ENCODE peak calls at places on chromosome 11, in eight cellular contexts. N is A549; B is trophoblast cell; Q is tibial artery; C is pancreas; X is heart right ventricle; P is CD8-positive, alpha-beta T cell; D is mesendoderm. A is an unnamed sample.

GRCh38 chr11:14012836-14013235 is 50.3 kb downstream of the SPON1 start:
- DNase-seq in P (no peak), C (no peak), D (no peak), Q (no peak), B (peak; percentile 36), X (no peak), N (no peak), A (no peak)

GRCh38 chr11:78039391-78039918 is 16.4 kb upstream of the KCTD14 start:
- DNase-seq in X (no peak), Q (no peak), C (no peak), B (peak; percentile 28), P (no peak), N (no peak), D (no peak), A (no peak)

GRCh38 chr11:13939952-13940610 is 22.4 kb upstream of the SPON1 start:
- DNase-seq in D (peak; percentile 90), C (no peak), Q (no peak), X (no peak), P (no peak), N (peak; percentile 24), B (peak; percentile 94), A (no peak)

GRCh38 chr11:40186401-40187091 is 1272.9 kb downstream of the LRRC4C start:
- DNase-seq in C (no peak), Q (no peak), P (no peak), D (no peak), N (no peak), B (no peak), X (no peak), A (no peak)

GRCh38 chr11:13210424-13210823 is 67.2 kb upstream of the BMAL1 start:
- DNase-seq in N (peak; percentile 88), C (peak; percentile 51), Q (peak; percentile 62), D (peak; percentile 87), P (no peak), X (peak; percentile 55), B (peak; percentile 77), A (peak; percentile 80)

GRCh38 chr11:61516675-61517516 is 8.3 kb downstream of the LRRC10B start:
- DNase-seq in B (peak; percentile 47), C (no peak), X (no peak), P (peak; percentile 45), Q (no peak), N (peak; percentile 28), D (peak; percentile 52), A (peak; percentile 80)

GRCh38 chr11:12508151-12508740 is 130.9 kb downstream of the PARVA start:
- DNase-seq in Q (no peak), B (peak; percentile 76), X (peak; percentile 34), P (no peak), C (no peak), N (no peak), D (peak; percentile 39), A (no peak)

GRCh38 chr11:19631657-19632325 is 80.8 kb upstream of the NAV2 start:
- DNase-seq in N (no peak), B (no peak), P (no peak), Q (peak; percentile 46), D (no peak), C (no peak), X (no peak), A (no peak)

GRCh38 chr11:12778506-12778905 is 104.3 kb downstream of the TEAD1 start:
- DNase-seq in N (no peak), D (no peak), P (no peak), Q (no peak), X (no peak), C (no peak), B (no peak), A (no peak)

GRCh38 chr11:43543313-43543712 is 137.2 kb upstream of the HSD17B12 start:
- DNase-seq in D (no peak), C (no peak), N (no peak), X (no peak), Q (no peak), P (no peak), B (no peak), A (no peak)

GRCh38 chr11:13118194-13118593 is 109.1 kb downstream of the RASSF10 start:
- DNase-seq in P (no peak), D (no peak), X (no peak), C (no peak), Q (no peak), N (peak; percentile 76), B (peak; percentile 31), A (no peak)

DNA sequence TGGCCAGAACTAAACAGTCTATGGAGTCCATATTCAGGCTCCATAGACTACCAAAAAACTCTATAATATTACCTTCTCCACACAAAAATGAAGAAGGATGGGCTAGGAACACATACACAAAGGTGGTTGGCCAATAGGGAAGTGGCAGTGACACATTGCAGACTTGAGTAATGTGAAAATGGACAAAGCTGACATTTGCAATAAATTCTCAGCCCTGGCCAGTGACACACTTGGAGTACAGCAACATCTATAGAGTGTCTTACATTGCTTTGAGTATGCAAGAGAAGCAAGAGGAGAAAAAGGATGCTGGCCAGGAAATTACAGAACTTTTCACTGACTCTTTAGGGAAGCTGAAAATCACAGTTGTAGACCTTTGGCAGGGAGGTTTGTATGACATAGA is 7.3 kb upstream of the OR52W1 start:
- DNase-seq in D (no peak), Q (no peak), X (no peak), N (no peak), P (no peak), C (no peak), B (peak; percentile 7), A (no peak)
- H3K4me1 ChIP-seq in D (peaks cover 2% of the 10 kb centered on the region), Q (no peaks in the 10 kb centered on the region), X (no peaks in the 10 kb centered on the region), N (no peaks in the 10 kb centered on the region), P (no peaks in the 10 kb centered on the region), C (no peaks in the 10 kb centered on the region), B (no peaks in the 10 kb centered on the region), A (no peaks in the 10 kb centered on the region)

GRCh38 chr11:108960498-108960897 is 295.6 kb downstream of the DDX10 start:
- DNase-seq in D (peak; percentile 76), C (no peak), Q (no peak), N (no peak), X (no peak), B (no peak), P (no peak), A (no peak)

GRCh38 chr11:108958446-108959123 is 293.7 kb downstream of the DDX10 start:
- DNase-seq in Q (no peak), X (no peak), N (peak; percentile 29), D (peak; percentile 21), C (no peak), P (no peak), B (peak; percentile 59), A (no peak)

GRCh38 chr11:108961095-108961494 is 296.2 kb downstream of the DDX10 start:
- DNase-seq in Q (no peak), D (no peak), N (no peak), P (no peak), C (no peak), X (no peak), B (no peak), A (no peak)

GRCh38 chr11:108959874-108960273 is 295.0 kb downstream of the DDX10 start:
- DNase-seq in X (no peak), C (no peak), B (no peak), P (no peak), D (peak; percentile 40), Q (no peak), N (no peak), A (no peak)

GRCh38 chr11:108959124-108959761 is 294.4 kb downstream of the DDX10 start:
- DNase-seq in N (no peak), X (no peak), D (no peak), C (no peak), Q (no peak), P (no peak), B (no peak), A (no peak)
- H3K4me1 ChIP-seq in N (peaks cover 22% of the 10 kb centered on the region), X (no peaks in the 10 kb centered on the region), D (peaks cover 8% of the 10 kb centered on the region), C (no peaks in the 10 kb centered on the region), Q (no peaks in the 10 kb centered on the region), P (no peaks in the 10 kb centered on the region), B (no peaks in the 10 kb centered on the region), A (no peaks in the 10 kb centered on the region)

GRCh38 chr11:118166641-118167040 is 9.8 kb downstream of the SCN2B start:
- DNase-seq in D (no peak), N (no peak), Q (no peak), C (no peak), B (no peak), P (no peak), X (no peak), A (no peak)
- H3K4me1 ChIP-seq in D (peaks cover 4% of the 10 kb centered on the region), N (no peaks in the 10 kb centered on the region), Q (no peaks in the 10 kb centered on the region), C (no peaks in the 10 kb centered on the region), B (no peaks in the 10 kb centered on the region), P (peaks cover 4% of the 10 kb centered on the region), X (peaks cover 13% of the 10 kb centered on the region), A (no peaks in the 10 kb centered on the region)

GRCh38 chr11:34648036-34648435 is 27.1 kb downstream of the EHF start:
- DNase-seq in C (no peak), Q (no peak), P (no peak), B (no peak), D (no peak), X (no peak), N (no peak), A (no peak)
- H3K4me1 ChIP-seq in C (peaks cover 19% of the 10 kb centered on the region), Q (no peaks in the 10 kb centered on the region), P (peaks cover 41% of the 10 kb centered on the region), B (peaks cover 5% of the 10 kb centered on the region), D (no peaks in the 10 kb centered on the region), X (no peaks in the 10 kb centered on the region), N (peaks cover 47% of the 10 kb centered on the region), A (no peaks in the 10 kb centered on the region)

GRCh38 chr11:36564376-36565032 is 3.3 kb upstream of the RAG1 start:
- DNase-seq in C (peak; percentile 35), X (peak; percentile 49), D (peak; percentile 71), B (peak; percentile 75), P (peak; percentile 17), Q (peak; percentile 43), N (peak; percentile 56), A (no peak)
- H3K4me1 ChIP-seq in C (no peaks in the 10 kb centered on the region), X (no peaks in the 10 kb centered on the region), D (no peaks in the 10 kb centered on the region), B (no peaks in the 10 kb centered on the region), P (peaks cover 3% of the 10 kb centered on the region), Q (no peaks in the 10 kb centered on the region), N (no peaks in the 10 kb centered on the region), A (peaks cover 2% of the 10 kb centered on the region)

GRCh38 chr11:69290791-69291190 is 3.2 kb upstream of the MYEOV start:
- DNase-seq in D (no peak), N (no peak), X (no peak), C (no peak), Q (no peak), P (no peak), B (no peak), A (no peak)
- H3K4me1 ChIP-seq in D (no peaks in the 10 kb centered on the region), N (peaks cover 16% of the 10 kb centered on the region), X (peaks cover under 1% of the 10 kb centered on the region), C (no peaks in the 10 kb centered on the region), Q (no peaks in the 10 kb centered on the region), P (peaks cover 9% of the 10 kb centered on the region), B (peaks cover 11% of the 10 kb centered on the region), A (no peaks in the 10 kb centered on the region)

DNA sequence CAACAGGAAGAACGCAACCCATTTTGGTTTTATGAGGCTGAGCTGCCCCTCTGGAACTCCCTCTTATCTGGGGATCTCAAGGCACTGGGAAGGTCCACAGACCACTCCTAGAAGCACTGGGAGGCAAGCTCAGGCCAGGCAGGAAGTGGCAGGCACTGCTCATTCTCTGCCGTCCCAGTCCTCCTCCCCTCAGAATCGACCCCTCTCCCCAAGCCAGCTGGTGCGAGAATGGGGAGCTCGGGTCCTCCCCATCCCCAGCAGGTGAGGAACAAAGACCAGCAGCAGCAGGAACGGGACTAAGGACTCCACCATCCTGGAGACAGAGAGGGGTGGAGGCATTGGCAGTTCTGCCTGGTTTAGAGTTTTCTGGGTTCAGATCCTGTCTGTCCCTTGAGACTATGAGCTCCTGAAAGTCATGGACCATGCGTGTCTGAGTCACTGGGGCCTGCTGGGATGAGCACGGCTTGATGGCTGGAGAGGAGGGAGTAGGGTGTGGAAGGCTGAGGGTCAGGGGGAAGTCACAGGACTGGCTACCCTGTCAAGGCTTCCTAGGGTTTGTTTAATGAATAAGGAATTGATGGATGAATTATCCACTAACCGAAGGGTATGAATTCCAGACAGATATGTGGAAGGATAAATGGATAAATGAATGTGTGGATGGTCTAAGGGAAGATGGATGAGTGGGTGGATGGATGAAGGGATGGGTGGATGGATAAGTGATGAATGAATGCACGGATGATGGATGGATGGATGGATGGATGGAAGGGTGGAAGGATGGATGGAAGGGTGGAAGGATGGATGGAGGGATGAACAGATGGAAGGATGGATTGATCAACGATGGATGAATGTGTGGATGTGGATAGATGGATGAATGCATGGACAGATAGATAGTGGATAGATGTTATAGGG is 6.4 kb downstream of the MYEOV start:
- DNase-seq in D (no peak), C (no peak), P (no peak), X (no peak), B (no peak), N (peak; percentile 81), Q (no peak), A (peak; percentile 32)
- H3K4me1 ChIP-seq in D (no peaks in the 10 kb centered on the region), C (peaks cover 16% of the 10 kb centered on the region), P (peaks cover 32% of the 10 kb centered on the region), X (peaks cover 43% of the 10 kb centered on the region), B (peaks cover 38% of the 10 kb centered on the region), N (peaks cover 90% of the 10 kb centered on the region), Q (peaks cover 10% of the 10 kb centered on the region), A (peaks cover 17% of the 10 kb centered on the region)